ENCODE peak calls at places on chromosome 15, in ten cellular contexts. L is neural progenitor cell; J is ovary; S is NB4; D is GM13976; A is kidney epithelial cell; U is RWPE1; R is choroid plexus epithelial cell; B is CD8-positive, alpha-beta T cell; Z is bronchial epithelial cell. F is an unnamed sample.

GRCh38 chr15:52095597-52096262 is 16.8 kb downstream of the BCL2L10 start:
- DNase-seq in D (no peak), U (peak), A (no peak), S (peak), B (no peak), L (no peak), Z (peak), J (no peak), R (peak), F (no peak)

GRCh38 chr15:85582719-85583089 is 202.3 kb downstream of the AKAP13 start:
- DNase-seq in B (peak), A (no peak), S (no peak), U (no peak), R (peak), D (peak), J (peak), L (no peak), Z (no peak), F (no peak)

GRCh38 chr15:74050835-74051234 is 31.5 kb downstream of the GOLGA6A start:
- DNase-seq in R (no peak), L (no peak), A (no peak), B (no peak), S (no peak), J (no peak), Z (no peak), U (no peak), D (no peak), F (no peak)

GRCh38 chr15:75718326-75718725 is 5.7 kb upstream of the CSPG4 start:
- DNase-seq in Z (peak), J (no peak), A (no peak), S (no peak), U (no peak), R (peak), D (no peak), B (no peak), L (no peak), F (no peak)

GRCh38 chr15:52624262-52624661 is 54.9 kb downstream of the ATOSA start:
- DNase-seq in S (no peak), Z (no peak), J (no peak), U (no peak), D (no peak), A (no peak), R (no peak), B (no peak), L (peak), F (no peak)

GRCh38 chr15:22794621-22795167 is 8.2 kb downstream of the NIPA1 start:
- DNase-seq in U (no peak), B (no peak), L (no peak), Z (no peak), D (no peak), A (no peak), R (no peak), S (no peak), J (no peak), F (no peak)

GRCh38 chr15:43186003-43186353 is 775 bp downstream of the CCNDBP1 start:
- DNase-seq in A (no peak), L (no peak), B (no peak), Z (no peak), S (no peak), U (no peak), J (no peak), D (peak), R (no peak), F (no peak)

GRCh38 chr15:40844543-40844981 is 714 bp downstream of the SPINT1 start:
- DNase-seq in D (peak), R (peak), U (peak), Z (no peak), J (no peak), L (peak), S (peak), A (no peak), B (no peak), F (no peak)

GRCh38 chr15:51303462-51303861 is 34.9 kb downstream of the CYP19A1 start:
- DNase-seq in L (no peak), R (no peak), D (peak), U (no peak), Z (no peak), S (no peak), J (no peak), A (no peak), B (no peak), F (no peak)

GRCh38 chr15:42360535-42361112 is 1.3 kb downstream of the CAPN3 start:
- DNase-seq in S (no peak), Z (no peak), L (no peak), U (no peak), D (no peak), B (no peak), A (no peak), J (no peak), R (no peak), F (no peak)

GRCh38 chr15:40941528-40942336 is 11.5 kb upstream of the CHAC1 start:
- DNase-seq in A (peak), D (peak), J (peak), B (no peak), S (peak), R (peak), L (peak), Z (peak), U (peak), F (peak)

GRCh38 chr15:51162865-51163762 is 68.4 kb upstream of the TNFAIP8L3 start:
- DNase-seq in J (peak), B (no peak), Z (peak), R (peak), A (no peak), D (peak), L (peak), S (peak), U (peak), F (peak)

GRCh38 chr15:101037090-101037830 is 118.1 kb downstream of the LRRK1 start:
- DNase-seq in D (no peak), A (no peak), J (peak), S (no peak), U (no peak), Z (no peak), R (no peak), B (no peak), L (no peak), F (peak)

GRCh38 chr15:33021806-33022389 is 172.6 kb downstream of the FMN1 start:
- DNase-seq in J (no peak), S (peak), A (no peak), R (peak), L (peak), B (no peak), Z (peak), D (peak), U (peak), F (no peak)

GRCh38 chr15:85289677-85290365 is 90.6 kb upstream of the AKAP13 start:
- DNase-seq in R (peak), J (no peak), U (peak), D (peak), S (peak), A (no peak), Z (peak), B (no peak), L (peak), F (no peak)

GRCh38 chr15:62482715-62483429 is 317.8 kb upstream of the C2CD4B start:
- DNase-seq in A (no peak), B (no peak), S (peak), D (peak), U (no peak), J (no peak), R (peak), Z (peak), L (peak), F (no peak)

GRCh38 chr15:48481802-48482201 is 150.6 kb downstream of the DUT start:
- DNase-seq in S (no peak), U (no peak), D (no peak), Z (no peak), J (no peak), B (no peak), L (no peak), R (peak), A (no peak), F (no peak)

GRCh38 chr15:63945005-63945788 is 101.1 kb downstream of the DAPK2 start:
- DNase-seq in R (peak), D (peak), S (peak), L (peak), J (peak), B (peak), Z (peak), A (no peak), U (peak), F (no peak)

GRCh38 chr15:85072917-85073316 is 91.3 kb downstream of the PDE8A start:
- DNase-seq in J (no peak), S (no peak), L (no peak), B (no peak), D (peak), Z (no peak), A (no peak), R (no peak), U (no peak), F (no peak)

GRCh38 chr15:73495171-73495570 is 52.2 kb downstream of the REC114 start:
- DNase-seq in Z (no peak), U (no peak), L (no peak), B (no peak), D (no peak), S (no peak), J (no peak), A (no peak), R (no peak), F (no peak)

GRCh38 chr15:40906947-40907802 is 12.9 kb downstream of the VPS18 start:
- DNase-seq in D (no peak), B (no peak), U (no peak), Z (no peak), J (peak), S (no peak), R (peak), L (no peak), A (no peak), F (no peak)

GRCh38 chr15:39511000-39511914 is 69.6 kb upstream of the THBS1 start:
- DNase-seq in Z (peak), D (no peak), S (peak), B (no peak), R (peak), A (peak), U (peak), J (peak), L (no peak), F (no peak)
- TF ChIP-seq CTCF in Z (no peak), D (no peak), S (no peak), B (no peak), R (no peak), A (no peak), U (no peak), J (no peak), L (no peak), F (no peak)

GRCh38 chr15:68643216-68643830 is 64.5 kb downstream of the CORO2B start:
- DNase-seq in L (no peak), Z (no peak), A (no peak), U (no peak), R (no peak), B (no peak), J (no peak), S (no peak), D (no peak), F (no peak)
- TF ChIP-seq CTCF in L (no peak), Z (no peak), A (no peak), U (no peak), R (no peak), B (no peak), J (no peak), S (no peak), D (no peak), F (no peak)

GRCh38 chr15:91982401-91982800 is 128.9 kb downstream of the SLCO3A1 start:
- DNase-seq in J (no peak), L (no peak), D (no peak), S (peak), A (no peak), R (no peak), Z (no peak), B (no peak), U (no peak), F (no peak)
- TF ChIP-seq CTCF in J (no peak), L (no peak), D (no peak), S (no peak), A (peak), R (no peak), Z (peak), B (no peak), U (no peak), F (no peak)

DNA sequence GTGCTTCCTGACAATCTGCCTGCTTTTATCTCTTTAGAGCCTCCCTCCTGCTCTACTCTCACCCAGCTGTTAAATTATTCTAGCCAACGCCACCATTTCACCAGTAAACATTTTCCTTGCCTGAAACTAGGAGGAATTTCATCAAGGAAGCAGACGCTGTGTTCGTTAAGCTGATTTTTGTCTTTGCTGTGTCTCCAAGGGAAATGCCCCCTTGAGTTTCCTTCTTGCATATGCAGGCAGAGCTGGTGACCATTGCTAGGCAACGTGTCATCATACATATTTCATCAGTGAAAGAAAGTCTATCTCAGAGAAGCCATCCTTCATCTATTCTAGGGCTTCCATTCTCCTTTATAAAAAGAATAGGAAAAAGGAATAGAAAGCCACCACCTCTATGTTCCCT is 87.0 kb upstream of the ST8SIA2 start:
- DNase-seq in A (no peak), S (peak), U (no peak), J (no peak), Z (peak), R (no peak), L (peak), D (no peak), B (no peak), F (no peak)
- TF ChIP-seq CTCF in A (no peak), S (peak), U (no peak), J (no peak), Z (no peak), R (no peak), L (peak), D (no peak), B (no peak), F (peak)

GRCh38 chr15:68401496-68402431 is 30.2 kb downstream of the ITGA11 start:
- DNase-seq in B (no peak), Z (no peak), U (no peak), A (no peak), S (no peak), D (no peak), J (no peak), L (no peak), R (no peak), F (no peak)

GRCh38 chr15:68405426-68406250 is 26.3 kb downstream of the ITGA11 start:
- DNase-seq in A (no peak), L (no peak), J (peak), B (no peak), D (no peak), U (no peak), S (no peak), R (no peak), Z (no peak), F (no peak)

GRCh38 chr15:68404056-68404798 is 27.7 kb downstream of the ITGA11 start:
- DNase-seq in U (no peak), L (no peak), J (peak), S (no peak), A (no peak), R (no peak), D (no peak), B (no peak), Z (no peak), F (no peak)

GRCh38 chr15:68402432-68403160 is 29.4 kb downstream of the ITGA11 start:
- DNase-seq in L (no peak), S (no peak), J (peak), D (no peak), Z (no peak), A (no peak), B (no peak), U (no peak), R (no peak), F (peak)

DNA sequence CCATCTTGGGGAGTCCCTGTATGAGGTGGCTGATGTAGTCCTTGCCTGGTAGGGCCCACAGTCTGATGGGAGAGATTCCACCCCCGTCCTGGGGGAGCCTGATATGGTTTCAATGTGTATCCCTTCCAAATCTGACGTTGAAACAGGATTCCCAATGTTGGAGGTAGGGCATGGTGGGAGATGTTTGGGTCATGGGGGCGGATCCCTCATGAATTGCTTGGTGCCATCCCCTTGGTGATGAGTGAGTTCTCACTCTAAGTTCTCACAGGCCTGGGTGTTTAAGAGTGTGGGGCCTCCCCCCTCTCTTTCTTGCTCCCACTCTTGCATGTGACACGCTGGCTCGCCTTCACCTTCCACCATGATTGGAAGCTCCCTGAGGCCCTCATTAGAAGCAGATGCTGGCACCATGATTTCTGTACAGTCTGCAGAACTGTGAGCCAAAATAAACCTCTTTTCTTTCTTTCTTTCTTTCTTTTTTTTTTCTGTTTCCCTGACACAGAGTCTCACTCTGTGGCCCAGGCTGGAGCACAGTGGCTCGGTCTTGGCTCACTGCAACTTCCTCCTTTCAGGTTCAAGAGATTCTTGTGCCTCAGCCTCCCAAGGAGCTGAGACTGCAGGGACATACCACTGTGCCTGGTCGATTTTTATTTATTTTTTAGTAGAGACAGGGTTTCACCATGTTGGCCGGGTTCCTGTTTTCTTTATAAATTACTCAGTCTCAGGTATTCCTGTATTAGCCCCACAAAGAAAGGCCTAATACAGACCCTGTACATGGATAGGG is 28.6 kb downstream of the ITGA11 start:
- DNase-seq in U (no peak), S (no peak), A (no peak), L (no peak), J (no peak), Z (no peak), D (no peak), R (no peak), B (no peak), F (peak)
- TF ChIP-seq CTCF in U (no peak), S (no peak), A (no peak), L (no peak), J (no peak), Z (no peak), D (no peak), R (no peak), B (no peak), F (no peak)

GRCh38 chr15:98308117-98308516 is 340.2 kb upstream of the IGF1R start:
- DNase-seq in L (no peak), A (no peak), U (no peak), J (no peak), R (no peak), B (no peak), Z (no peak), S (no peak), D (no peak), F (no peak)
- TF ChIP-seq CTCF in L (no peak), A (no peak), U (no peak), J (no peak), R (peak), B (no peak), Z (no peak), S (peak), D (no peak), F (no peak)

DNA sequence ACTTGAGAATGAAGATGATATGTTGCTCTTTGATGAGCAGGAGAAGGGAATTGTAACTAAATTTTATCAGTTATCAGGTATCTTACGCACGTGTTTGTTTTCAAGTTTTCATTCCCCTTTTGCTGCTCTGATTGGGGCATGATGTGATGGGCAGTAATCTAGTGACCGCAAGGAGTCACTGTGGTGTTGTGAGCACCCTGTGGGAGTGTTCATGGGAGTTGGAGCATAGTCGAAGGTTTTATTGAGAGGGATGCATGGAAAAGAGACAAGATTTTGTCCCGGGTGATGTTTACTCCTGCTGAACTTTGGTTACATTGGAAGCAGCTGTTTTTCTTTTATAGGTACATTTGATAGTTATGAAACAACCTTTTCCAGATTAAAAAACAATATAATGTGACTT is 2.1 kb downstream of the FAN1 start:
- DNase-seq in L (no peak), J (no peak), Z (no peak), A (no peak), R (peak), D (no peak), B (no peak), S (no peak), U (no peak), F (no peak)
- TF ChIP-seq CTCF in L (peak), J (no peak), Z (no peak), A (peak), R (peak), D (no peak), B (no peak), S (no peak), U (peak), F (no peak)

DNA sequence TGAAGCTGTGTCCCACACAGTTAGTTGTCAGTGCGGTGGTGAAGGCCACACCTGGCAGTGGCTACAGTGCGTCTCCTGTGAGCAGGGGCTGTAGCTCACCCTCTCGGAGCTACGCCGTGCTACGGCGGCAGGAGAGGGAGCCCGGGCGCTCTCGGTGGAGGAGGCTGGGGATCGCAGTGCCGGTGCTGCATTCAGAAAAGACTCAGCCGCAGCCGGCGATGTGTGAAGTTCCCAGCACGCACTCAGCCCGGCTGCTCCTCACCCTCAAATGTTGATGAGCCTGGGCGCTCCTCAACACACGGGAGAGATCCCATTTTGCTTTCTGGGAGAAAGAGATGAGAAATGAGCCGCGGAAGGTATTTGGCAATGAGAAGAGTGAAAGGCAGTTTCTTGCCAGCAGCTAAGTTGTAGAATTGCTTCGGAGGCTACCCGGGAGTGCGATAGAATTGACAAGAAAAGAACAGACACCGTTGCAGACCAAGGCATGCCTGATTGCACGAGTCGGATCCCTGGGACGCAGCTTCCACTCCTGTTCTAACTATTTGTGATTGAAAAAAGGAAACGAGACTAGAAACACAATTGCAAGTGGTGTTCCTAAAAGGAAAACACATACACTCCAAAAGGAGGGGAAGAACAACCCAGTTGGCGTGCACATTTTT is at the start of gene UNC13C:
- DNase-seq in U (no peak), D (no peak), L (peak), A (no peak), S (no peak), R (no peak), Z (peak), B (no peak), J (peak), F (peak)
- TF ChIP-seq CTCF in U (no peak), D (no peak), L (no peak), A (no peak), S (no peak), R (no peak), Z (no peak), B (no peak), J (no peak), F (no peak)

DNA sequence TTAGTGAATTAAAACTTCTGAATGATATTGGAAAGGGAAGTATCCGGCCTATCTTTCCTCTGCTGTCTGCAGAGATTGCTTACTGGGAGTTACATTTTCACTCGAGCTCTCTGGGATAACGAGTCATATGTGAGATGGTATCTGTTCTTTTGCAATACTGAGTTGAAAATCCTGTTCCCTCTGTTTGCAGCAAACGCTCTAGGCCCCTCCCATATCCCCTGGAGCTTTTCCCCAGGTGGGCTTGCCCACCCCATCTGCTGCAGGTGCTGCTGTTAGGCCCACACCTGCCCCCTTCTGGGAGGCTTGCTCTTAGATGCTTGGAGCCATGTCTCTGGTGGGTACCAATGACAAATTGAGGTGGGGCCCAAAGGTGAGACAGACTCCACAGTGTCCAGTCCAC is 42.7 kb upstream of the MTMR10 start:
- DNase-seq in A (no peak), R (peak), S (no peak), U (no peak), J (no peak), Z (peak), B (no peak), D (no peak), L (no peak), F (no peak)
- TF ChIP-seq CTCF in A (peak), R (no peak), S (no peak), U (no peak), J (no peak), Z (no peak), B (no peak), D (no peak), L (no peak), F (no peak)

GRCh38 chr15:89143503-89144162 is 55.4 kb downstream of the ABHD2 start:
- DNase-seq in S (peak), U (no peak), B (no peak), D (no peak), Z (peak), L (no peak), R (peak), J (no peak), A (no peak), F (no peak)
- TF ChIP-seq CTCF in S (no peak), U (no peak), B (no peak), D (no peak), Z (no peak), L (no peak), R (no peak), J (no peak), A (no peak), F (no peak)

F was measured in mesothelial cell of epicardium.